ENCODE peak calls at places on chromosomes 2 and 18, in four cellular contexts. P, Y, J and O are unnamed samples. For H3K4me1, the result is how much of the 10 kb centered on the place peaks cover.

GRCh38 chr18:55012041-55012440 is 52.8 kb upstream of the CCDC68 start:
- DNase-seq in P (no peak), Y (no peak), J (no peak), O (no peak)

GRCh38 chr2:205073433-205074020 is 528.3 kb downstream of the PARD3B start:
- DNase-seq in P (peak), Y (no peak), J (no peak), O (no peak)

GRCh38 chr2:118291481-118291880 is 203.2 kb downstream of the INSIG2 start:
- DNase-seq in P (no peak), Y (no peak), J (no peak), O (no peak)

GRCh38 chr2:6915399-6915798 is 1.8 kb upstream of the RNF144A start:
- DNase-seq in P (no peak), Y (no peak), J (no peak), O (no peak)

GRCh38 chr2:220695397-220696279 is 876.5 kb downstream of the EPHA4 start:
- DNase-seq in P (no peak), Y (no peak), J (no peak), O (no peak)

GRCh38 chr2:142880275-142880674 is 2.8 kb downstream of the KYNU start:
- DNase-seq in P (peak), Y (no peak), J (no peak), O (no peak)

GRCh38 chr2:238741277-238741676 is 106.6 kb upstream of the TWIST2 start:
- DNase-seq in P (no peak), Y (no peak), J (no peak), O (no peak)

GRCh38 chr18:35933982-35934381 is 38.5 kb upstream of the RMP24 start:
- DNase-seq in P (no peak), Y (no peak), J (no peak), O (no peak)

GRCh38 chr2:57516740-57517340 is 529.8 kb upstream of the VRK2 start:
- DNase-seq in P (peak), Y (no peak), J (no peak), O (no peak)

GRCh38 chr2:171762879-171763573 is 75.8 kb downstream of the DYNC1I2 start:
- DNase-seq in P (peak), Y (no peak), J (no peak), O (no peak)

GRCh38 chr2:96906719-96907404 is 37.0 kb upstream of the SEMA4C start:
- DNase-seq in P (peak), Y (peak), J (no peak), O (no peak)

DNA sequence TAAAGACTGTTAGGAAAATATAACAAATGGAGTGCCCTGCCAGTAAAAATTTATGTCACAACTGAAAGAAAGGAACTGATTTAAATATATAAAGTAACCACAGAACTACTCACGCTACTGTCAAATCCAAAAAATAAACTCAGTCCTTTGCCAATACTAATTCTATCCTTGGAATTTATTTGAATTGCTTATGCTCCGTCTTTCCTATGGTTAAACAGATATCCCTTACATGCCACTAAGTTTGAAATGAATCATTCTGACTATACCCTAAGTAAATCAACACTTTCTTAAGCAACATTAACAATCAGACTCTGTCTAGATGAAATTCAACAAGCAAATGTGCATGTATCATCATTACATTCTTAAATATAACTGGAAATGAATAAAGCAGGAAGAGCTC is 9.8 kb downstream of the HNRNPLL start:
- DNase-seq in P (peak), Y (no peak), J (no peak), O (no peak)
- H3K4me1 ChIP-seq in P (under half), Y (half or more), J (under half), O (half or more)

DNA sequence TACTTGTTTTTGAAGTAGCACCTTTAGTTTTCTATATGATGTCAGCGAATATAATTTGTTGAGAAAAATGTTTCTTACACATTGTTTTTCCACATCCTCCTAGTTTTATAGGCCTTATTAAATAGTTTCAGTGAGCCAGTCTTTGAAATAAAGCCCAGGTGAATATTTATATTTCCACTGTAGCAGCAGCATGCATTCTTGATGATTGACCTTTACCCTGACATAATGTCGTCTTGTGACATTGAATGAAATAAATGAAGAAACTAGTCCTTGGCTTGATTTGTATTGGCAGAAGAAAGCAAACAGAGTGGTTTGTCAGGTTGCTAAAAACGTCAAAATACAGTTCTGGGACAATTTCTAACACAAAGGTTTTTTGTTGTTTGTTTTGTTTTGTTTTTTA is 84.4 kb downstream of the EHBP1 start:
- DNase-seq in P (no peak), Y (no peak), J (no peak), O (no peak)
- H3K4me1 ChIP-seq in P (under half), Y (under half), J (under half), O (under half)

DNA sequence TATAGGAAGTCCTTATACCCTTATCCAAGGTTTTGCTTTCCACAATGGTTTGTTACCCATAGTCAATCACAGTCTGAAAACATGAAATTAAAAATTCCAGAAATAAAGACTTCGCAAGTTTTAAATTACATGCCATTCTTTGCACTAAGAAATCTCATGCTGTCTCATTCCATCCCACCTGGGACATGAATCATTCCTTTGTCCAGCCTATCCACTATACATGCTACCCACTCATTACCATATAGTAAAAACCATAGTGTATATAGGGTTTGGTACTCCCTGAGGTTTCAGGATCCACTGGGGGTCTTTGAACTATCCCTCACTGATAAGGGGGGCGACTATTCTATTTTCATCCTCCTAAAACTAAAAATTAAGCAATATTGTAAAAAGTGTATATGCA is 17.0 kb downstream of the SP3 start:
- DNase-seq in P (no peak), Y (no peak), J (no peak), O (no peak)
- H3K4me1 ChIP-seq in P (under half), Y (half or more), J (under half), O (half or more)

DNA sequence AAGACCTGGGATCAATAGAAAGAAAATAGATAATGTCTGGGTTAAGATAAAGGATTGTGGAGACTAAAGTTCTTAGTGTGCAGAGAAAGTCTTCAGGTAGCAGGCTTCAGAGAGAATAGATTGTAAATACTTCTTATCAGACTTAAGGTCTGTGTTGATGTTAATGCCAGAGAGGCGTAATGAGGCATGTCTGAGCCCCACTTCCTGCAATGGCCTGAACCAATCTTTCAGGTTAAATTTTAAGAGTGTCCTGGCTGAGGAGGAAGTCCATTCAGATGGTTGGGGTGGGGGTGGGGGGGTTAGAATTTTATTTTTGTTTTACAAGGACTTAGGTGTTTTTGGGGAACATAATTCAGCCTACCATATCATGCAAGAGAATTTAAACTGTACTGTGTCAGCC is 129.5 kb downstream of the EVA1A start:
- DNase-seq in P (no peak), Y (no peak), J (no peak), O (no peak)
- H3K4me1 ChIP-seq in P (under half), Y (under half), J (under half), O (under half)

DNA sequence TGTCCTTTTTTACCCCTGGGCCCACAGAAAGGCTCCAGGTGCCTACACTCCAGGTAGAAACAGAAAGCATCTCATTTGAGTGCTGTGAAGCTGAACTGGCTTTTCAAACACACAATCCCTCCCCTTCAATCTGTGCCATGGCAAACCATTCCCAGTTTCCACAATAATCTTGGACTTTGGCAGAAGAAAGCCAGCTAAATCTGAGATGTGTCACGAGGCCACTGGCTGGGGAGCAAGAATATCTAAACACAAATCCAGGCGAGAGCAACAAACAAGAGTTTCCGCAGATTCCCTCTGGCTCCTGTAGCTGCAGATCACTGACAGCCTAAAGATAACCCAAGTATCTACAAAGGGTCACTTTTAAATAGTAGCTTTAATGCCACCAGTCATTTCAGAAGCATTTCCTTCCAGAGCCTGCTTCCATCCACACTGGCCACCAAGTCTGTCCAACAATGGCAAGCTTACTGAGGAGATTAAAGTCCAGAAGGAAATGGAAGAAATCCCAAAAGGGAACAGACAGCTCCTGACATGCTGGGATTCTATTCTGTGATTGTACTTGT is 86.9 kb downstream of the ACVR1 start:
- DNase-seq in P (peak), Y (no peak), J (no peak), O (no peak)
- H3K4me1 ChIP-seq in P (under half), Y (half or more), J (under half), O (under half)

GRCh38 chr2:215750763-215751162 is 262.6 kb downstream of the MREG start:
- DNase-seq in P (no peak), Y (no peak), J (no peak), O (no peak)
- H3K4me1 ChIP-seq in P (under half), Y (under half), J (under half), O (under half)

GRCh38 chr2:203021986-203022385 is 7.3 kb downstream of the NBEAL1 start:
- DNase-seq in P (no peak), Y (no peak), J (no peak), O (no peak)

GRCh38 chr2:203014456-203015199 is at the start of gene NBEAL1:
- DNase-seq in P (peak), Y (peak), J (peak), O (peak)

GRCh38 chr2:203019142-203019541 is 4.5 kb downstream of the NBEAL1 start:
- DNase-seq in P (no peak), Y (no peak), J (no peak), O (no peak)

GRCh38 chr2:203018181-203018580 is 3.5 kb downstream of the NBEAL1 start:
- DNase-seq in P (peak), Y (no peak), J (no peak), O (no peak)

GRCh38 chr2:203016716-203017115 is 2.0 kb downstream of the NBEAL1 start:
- DNase-seq in P (no peak), Y (no peak), J (no peak), O (no peak)
- H3K4me1 ChIP-seq in P (under half), Y (under half), J (under half), O (under half)

DNA sequence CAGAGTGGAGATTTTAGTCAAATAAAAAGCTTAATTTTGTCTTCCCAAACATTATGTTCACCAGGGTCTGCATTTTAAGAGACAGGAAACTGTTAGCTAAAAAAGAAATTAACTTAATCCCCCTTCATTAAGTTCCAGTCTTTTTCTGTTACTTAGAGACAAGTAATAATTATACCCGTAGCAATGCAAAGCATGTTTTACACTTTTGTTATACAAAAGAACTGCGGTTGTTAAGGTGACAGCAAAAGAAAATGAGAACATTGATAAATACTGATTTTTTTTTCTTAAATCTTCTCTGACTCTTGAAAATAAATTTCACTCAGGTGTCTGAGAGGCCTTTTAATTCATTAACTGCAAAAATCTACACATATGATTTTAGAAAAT is 101.4 kb downstream of the MEIS1 start:
- DNase-seq in P (no peak), Y (no peak), J (no peak), O (no peak)
- H3K4me1 ChIP-seq in P (under half), Y (under half), J (under half), O (under half)